ENCODE peak calls at places on chromosome 13, in nine cellular contexts. M is uterus; R is neural progenitor cell; F is HepG2; C is colonic mucosa; Q is CD8-positive, alpha-beta T cell; Z is suprapubic skin; X is naive thymus-derived CD4-positive, alpha-beta T cell; V is left ventricle myocardium inferior. K is an unnamed sample. For H3K4me1, the result is how much of the 10 kb centered on the place peaks cover.

GRCh38 chr13:20121154-20121515 is 39.7 kb downstream of the GJA3 start:
- DNase-seq in Q (no peak), X (no peak), M (no peak), R (no peak), C (no peak), Z (peak), V (no peak), F (peak), K (no peak)

GRCh38 chr13:60520902-60521563 is 124.0 kb downstream of the TDRD3 start:
- DNase-seq in Z (no peak), R (no peak), Q (no peak), M (no peak), F (no peak), X (no peak), C (no peak), V (no peak), K (no peak)

GRCh38 chr13:85755123-85755522 is 44.1 kb downstream of the SLITRK6 start:
- DNase-seq in V (no peak), Q (no peak), R (no peak), X (no peak), F (no peak), Z (no peak), C (no peak), M (no peak), K (no peak)

GRCh38 chr13:43776680-43777079 is 10.1 kb downstream of the ENOX1 start:
- DNase-seq in M (no peak), R (peak), C (no peak), F (no peak), Z (no peak), V (no peak), Q (no peak), X (no peak), K (no peak)

GRCh38 chr13:57438072-57438471 is 193.5 kb upstream of the PCDH17 start:
- DNase-seq in Q (no peak), M (no peak), Z (peak), F (no peak), C (no peak), R (no peak), V (no peak), X (no peak), K (no peak)

GRCh38 chr13:95644611-95645052 is at the start of gene DZIP1:
- DNase-seq in Z (peak), C (peak), M (peak), Q (no peak), F (peak), X (no peak), R (peak), V (peak), K (peak)

GRCh38 chr13:84491952-84492351 is 609.7 kb upstream of the SLITRK1 start:
- DNase-seq in M (no peak), V (no peak), C (no peak), F (no peak), R (no peak), X (no peak), Z (no peak), Q (no peak), K (no peak)

GRCh38 chr13:97757807-97758206 is 195.7 kb upstream of the IPO5 start:
- DNase-seq in M (no peak), Z (no peak), F (no peak), Q (no peak), V (peak), X (no peak), C (no peak), R (no peak), K (no peak)

GRCh38 chr13:48775804-48776203 is 122.1 kb downstream of the CYSLTR2 start:
- DNase-seq in X (no peak), Q (no peak), M (no peak), F (no peak), C (no peak), R (no peak), V (no peak), Z (no peak), K (no peak)

GRCh38 chr13:44306401-44307192 is 67.0 kb upstream of the SERP2 start:
- DNase-seq in C (peak), M (peak), Q (no peak), Z (no peak), X (peak), V (peak), F (no peak), R (peak), K (peak)

GRCh38 chr13:39397866-39398265 is 205.1 kb downstream of the LHFPL6 start:
- DNase-seq in X (no peak), Q (no peak), F (no peak), M (peak), V (peak), C (no peak), Z (no peak), R (no peak), K (no peak)

GRCh38 chr13:40388617-40389016 is 277.8 kb downstream of the FOXO1 start:
- DNase-seq in Q (peak), R (no peak), Z (no peak), M (no peak), C (peak), X (peak), V (no peak), F (no peak), K (no peak)

GRCh38 chr13:68304287-68304893 is 1074.3 kb upstream of the PCDH9 start:
- DNase-seq in V (no peak), M (no peak), X (no peak), Q (no peak), Z (no peak), F (peak), C (no peak), R (peak), K (no peak)

GRCh38 chr13:35729926-35730627 is 253.6 kb upstream of the MAB21L1 start:
- DNase-seq in M (no peak), X (no peak), R (no peak), C (no peak), V (peak), F (no peak), Z (no peak), Q (no peak), K (no peak)

GRCh38 chr13:67416047-67416925 is 186.2 kb upstream of the PCDH9 start:
- DNase-seq in V (no peak), R (peak), X (no peak), M (no peak), F (peak), C (no peak), Q (no peak), Z (no peak), K (no peak)

GRCh38 chr13:74974234-74974879 is 507.6 kb downstream of the TBC1D4 start:
- DNase-seq in R (peak), Z (no peak), M (no peak), X (no peak), F (no peak), V (no peak), C (no peak), Q (no peak), K (no peak)

GRCh38 chr13:49859568-49859967 is 67.1 kb upstream of the KPNA3 start:
- DNase-seq in V (no peak), M (no peak), C (no peak), X (no peak), Z (no peak), F (peak), Q (no peak), R (no peak), K (peak)

GRCh38 chr13:58547419-58547818 is 915.9 kb downstream of the PCDH17 start:
- DNase-seq in Q (no peak), R (no peak), X (no peak), M (no peak), F (no peak), Z (no peak), C (no peak), V (no peak), K (no peak)

GRCh38 chr13:112859817-112860190 is 109.2 kb upstream of the MCF2L start:
- DNase-seq in Z (no peak), F (no peak), M (no peak), R (no peak), Q (no peak), X (no peak), V (no peak), C (no peak), K (no peak)

GRCh38 chr13:32883501-32883900 is 132.7 kb upstream of the KL start:
- DNase-seq in Q (no peak), V (no peak), Z (no peak), F (no peak), M (no peak), R (no peak), X (no peak), C (no peak), K (no peak)

GRCh38 chr13:92626274-92626673 is 600.3 kb upstream of the GPC6 start:
- DNase-seq in C (no peak), Z (no peak), R (no peak), V (no peak), X (no peak), F (no peak), Q (no peak), M (no peak), K (no peak)

GRCh38 chr13:112441226-112441625 is 65.1 kb downstream of the SPACA7 start:
- DNase-seq in V (no peak), M (no peak), R (no peak), X (no peak), Q (no peak), Z (peak), F (no peak), C (no peak), K (no peak)

GRCh38 chr13:76937416-76937815 is 10.9 kb upstream of the ACOD1 start:
- DNase-seq in X (no peak), F (no peak), Z (no peak), C (no peak), M (no peak), R (no peak), V (no peak), Q (no peak), K (peak)

GRCh38 chr13:52158629-52159158 is 703 bp downstream of the NEK3 start:
- DNase-seq in V (peak), Z (peak), X (no peak), C (peak), R (no peak), M (peak), F (no peak), Q (no peak), K (no peak)

GRCh38 chr13:106311004-106311403 is 224.5 kb downstream of the EFNB2 start:
- DNase-seq in M (no peak), Q (no peak), C (no peak), X (no peak), Z (no peak), R (no peak), V (no peak), F (no peak), K (no peak)

GRCh38 chr13:32031025-32031814 is at the start of gene FRY:
- DNase-seq in R (peak), F (peak), C (peak), V (peak), X (peak), Q (peak), M (peak), Z (peak), K (peak)

GRCh38 chr13:68023838-68024581 is 793.9 kb upstream of the PCDH9 start:
- DNase-seq in Q (no peak), C (peak), F (no peak), X (no peak), Z (no peak), R (no peak), V (no peak), M (no peak), K (no peak)

GRCh38 chr13:91292630-91293221 is 54.8 kb upstream of the MIR17HG start:
- DNase-seq in V (no peak), C (no peak), F (no peak), M (no peak), Z (no peak), X (no peak), Q (no peak), R (peak), K (no peak)

GRCh38 chr13:102197193-102197592 is 204.7 kb downstream of the FGF14 start:
- DNase-seq in R (peak), V (no peak), M (no peak), Z (no peak), Q (no peak), C (no peak), X (no peak), F (peak), K (no peak)

GRCh38 chr13:43805681-43806128 is 18.9 kb upstream of the ENOX1 start:
- DNase-seq in Z (no peak), V (no peak), F (no peak), M (no peak), X (no peak), R (no peak), Q (no peak), C (no peak), K (no peak)

GRCh38 chr13:50149932-50150331 is 134.7 kb downstream of the KCNRG start:
- DNase-seq in F (no peak), M (no peak), C (no peak), X (no peak), R (no peak), Q (no peak), Z (no peak), V (peak), K (no peak)

GRCh38 chr13:50589651-50590054 is 253.8 kb downstream of the DLEU7 start:
- DNase-seq in F (no peak), Q (no peak), Z (no peak), R (no peak), X (no peak), V (no peak), C (no peak), M (no peak), K (peak)

GRCh38 chr13:102903659-102904407 is 58.0 kb downstream of the ERCC5 start:
- DNase-seq in M (no peak), Q (no peak), Z (no peak), F (no peak), C (no peak), R (peak), X (no peak), V (no peak), K (no peak)

GRCh38 chr13:108120332-108120731 is 95.0 kb downstream of the LIG4 start:
- DNase-seq in Q (no peak), R (no peak), V (no peak), C (no peak), M (no peak), X (no peak), F (no peak), Z (no peak), K (no peak)

GRCh38 chr13:36328821-36329220 is 17.4 kb downstream of the SPART start:
- DNase-seq in F (no peak), X (no peak), M (no peak), R (no peak), V (no peak), Q (no peak), Z (no peak), C (no peak), K (no peak)

GRCh38 chr13:110617326-110618072 is 2.2 kb downstream of the NAXD start:
- DNase-seq in F (peak), Z (no peak), M (peak), Q (no peak), R (no peak), V (no peak), X (no peak), C (peak), K (no peak)

GRCh38 chr13:59166174-59166573 is 997.6 kb downstream of the DIAPH3 start:
- DNase-seq in Z (no peak), R (no peak), V (no peak), F (no peak), X (no peak), Q (no peak), M (no peak), C (no peak), K (no peak)

DNA sequence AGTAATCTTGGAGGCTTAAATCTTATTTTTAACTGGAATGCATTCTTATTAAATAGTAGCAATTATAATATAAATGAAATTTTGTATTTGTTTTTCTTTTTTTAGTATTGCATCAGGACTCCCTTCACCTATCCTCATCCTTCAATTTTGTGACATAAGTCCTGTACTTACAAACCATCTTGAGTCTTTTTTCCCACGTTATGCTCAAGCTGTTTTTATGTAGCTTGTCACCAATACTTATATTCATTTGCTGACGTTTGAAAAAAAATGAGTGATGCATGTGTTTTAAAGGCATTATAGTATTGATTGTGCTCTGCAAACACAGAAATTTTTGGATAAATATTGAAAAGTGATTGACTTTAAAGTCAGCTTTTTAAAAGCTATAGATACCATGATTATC is 888 bp downstream of the GPR18 start:
- DNase-seq in M (no peak), R (no peak), F (no peak), V (no peak), C (no peak), Z (no peak), Q (no peak), X (peak), K (no peak)
- H3K4me1 ChIP-seq in M (under half), R (under half), F (under half), V (under half), C (under half), Z (under half), Q (half or more), X (under half), K (under half)

DNA sequence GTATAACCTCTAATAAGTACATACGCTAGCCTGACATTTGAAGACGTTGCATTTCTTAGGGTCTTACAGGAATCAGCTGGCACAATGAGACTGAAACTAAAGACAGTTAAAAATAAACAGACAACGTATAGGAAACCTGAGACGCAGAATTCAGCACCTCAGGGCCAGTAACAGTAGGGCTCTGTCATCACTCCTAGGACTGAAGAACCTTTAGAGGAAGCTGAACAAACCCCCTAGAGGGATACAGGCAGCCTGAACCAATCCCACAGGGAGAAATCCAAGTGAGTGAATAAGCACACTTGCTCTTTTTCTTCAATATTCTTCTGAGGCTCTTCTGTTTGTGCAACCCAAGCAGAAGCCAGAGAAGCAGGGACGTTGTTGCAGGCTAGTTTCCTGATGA is 53.9 kb upstream of the KLHL1 start:
- DNase-seq in Q (no peak), V (no peak), R (peak), X (no peak), Z (no peak), C (no peak), F (no peak), M (no peak), K (no peak)
- H3K4me3 ChIP-seq in Q (no peak), V (no peak), R (no peak), X (no peak), Z (no peak), C (no peak), F (no peak), M (no peak), K (no peak)

GRCh38 chr13:79285159-79285558 is 120.9 kb downstream of the RBM26 start:
- DNase-seq in R (no peak), F (no peak), X (no peak), M (no peak), Z (no peak), V (no peak), Q (no peak), C (no peak), K (no peak)

GRCh38 chr13:79282976-79283375 is 123.1 kb downstream of the RBM26 start:
- DNase-seq in R (no peak), X (no peak), Z (no peak), Q (no peak), V (no peak), F (peak), M (no peak), C (no peak), K (no peak)

GRCh38 chr13:79283742-79284141 is 122.3 kb downstream of the RBM26 start:
- DNase-seq in Q (no peak), F (no peak), M (no peak), C (no peak), V (no peak), X (no peak), Z (no peak), R (no peak), K (no peak)

GRCh38 chr13:79282508-79282907 is 123.5 kb downstream of the RBM26 start:
- DNase-seq in R (no peak), Q (no peak), F (peak), V (no peak), C (no peak), M (no peak), Z (no peak), X (no peak), K (no peak)

GRCh38 chr13:79281335-79281734 is 124.7 kb downstream of the RBM26 start:
- DNase-seq in X (no peak), C (no peak), M (no peak), Z (no peak), R (peak), F (no peak), V (no peak), Q (no peak), K (no peak)
- H3K27ac ChIP-seq in X (no peak), C (no peak), M (no peak), Z (no peak), R (peak), F (no peak), V (no peak), Q (no peak), K (no peak)

GRCh38 chr13:47277774-47278173 is 380.9 kb upstream of the HTR2A start:
- DNase-seq in Q (no peak), M (no peak), F (no peak), X (no peak), R (no peak), V (no peak), Z (no peak), C (no peak), K (no peak)
- H3K4me1 ChIP-seq in Q (under half), M (under half), F (under half), X (under half), R (under half), V (under half), Z (under half), C (under half), K (under half)

GRCh38 chr13:46595136-46595917 is 42.4 kb downstream of the LRCH1 start:
- DNase-seq in R (no peak), Z (no peak), X (no peak), C (no peak), Q (no peak), F (no peak), V (no peak), M (no peak), K (no peak)
- H3K4me3 ChIP-seq in R (no peak), Z (no peak), X (no peak), C (no peak), Q (no peak), F (no peak), V (no peak), M (no peak), K (no peak)

GRCh38 chr13:99652141-99652540 is 150.9 kb downstream of the TM9SF2 start:
- DNase-seq in M (no peak), X (no peak), C (peak), F (no peak), Z (no peak), Q (no peak), R (no peak), V (no peak), K (no peak)
- H3K27ac ChIP-seq in M (no peak), X (no peak), C (no peak), F (no peak), Z (no peak), Q (no peak), R (no peak), V (no peak), K (no peak)

GRCh38 chr13:21176982-21177284 is 475 bp downstream of the MRPL57 start:
- DNase-seq in C (no peak), R (no peak), F (no peak), V (no peak), X (no peak), Q (no peak), Z (no peak), M (no peak), K (no peak)
- H3K4me1 ChIP-seq in C (under half), R (under half), F (half or more), V (under half), X (under half), Q (under half), Z (under half), M (under half), K (under half)

DNA sequence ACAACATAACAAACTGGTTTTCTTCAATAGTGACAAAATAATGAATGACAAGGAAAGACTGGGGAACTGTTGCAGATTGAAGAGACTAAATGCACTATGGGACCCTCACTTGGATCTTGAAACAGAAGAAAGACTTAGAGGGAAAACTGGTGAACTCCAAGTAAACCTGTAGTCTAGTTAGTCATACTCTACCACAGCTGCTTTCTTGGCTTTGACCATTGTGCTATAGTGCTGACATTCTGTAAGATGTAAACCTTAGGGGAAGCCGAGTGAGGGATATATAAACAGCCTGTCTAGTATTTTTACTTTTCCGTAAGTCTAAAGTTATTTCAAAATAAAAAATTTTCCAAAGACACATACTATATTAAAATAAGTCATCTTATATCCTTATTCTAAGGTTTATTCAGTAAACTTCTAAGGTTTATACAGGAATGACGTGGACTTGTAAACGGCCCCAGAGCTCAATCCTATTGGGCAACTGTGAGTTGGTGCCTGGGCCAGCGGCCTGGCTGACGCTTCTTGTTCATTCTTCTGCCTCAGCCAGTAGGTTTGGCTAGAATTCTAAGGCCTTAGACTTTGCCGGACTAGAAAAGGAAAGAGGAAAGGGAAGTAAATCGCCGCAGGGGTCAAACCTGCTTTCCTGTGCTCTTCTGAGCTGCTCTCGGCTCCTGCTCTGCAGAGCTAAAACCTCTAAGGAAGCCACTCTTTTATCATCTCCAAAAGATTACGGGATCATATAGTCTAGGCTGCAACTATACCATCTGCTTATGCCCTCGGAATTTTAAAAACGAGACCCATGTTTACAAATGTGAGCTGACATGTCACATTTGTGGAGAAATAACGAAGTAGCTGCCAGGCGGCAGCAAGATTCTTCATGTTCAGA is 33.7 kb upstream of the UBE2L5 start:
- DNase-seq in C (no peak), Q (no peak), V (no peak), X (no peak), F (no peak), R (peak), Z (no peak), M (peak), K (no peak)
- H3K4me3 ChIP-seq in C (no peak), Q (peak), V (no peak), X (peak), F (peak), R (no peak), Z (peak), M (peak), K (no peak)

K was measured in RWPE2.